ENCODE peak calls at places on chromosomes 4 and X, in four cellular contexts. One of them, this sample, is unnamed.

GRCh38 chrX:134423606-134424005 is 36.4 kb upstream of the HPRT1 start:
- DNase-seq in GM03348: peak
- DNase-seq in neural progenitor cell: no peak
- DNase-seq in mucosa of gallbladder: no peak
- DNase-seq in this sample: peak

GRCh38 chr4:70640192-70640591 is 11.6 kb downstream of the ENAM start:
- DNase-seq in GM03348: no peak
- DNase-seq in neural progenitor cell: no peak
- DNase-seq in mucosa of gallbladder: no peak
- DNase-seq in this sample: no peak

GRCh38 chrX:48489892-48490291 is 13.9 kb downstream of the FTSJ1 start:
- DNase-seq in GM03348: no peak
- DNase-seq in neural progenitor cell: no peak
- DNase-seq in mucosa of gallbladder: no peak
- DNase-seq in this sample: no peak

GRCh38 chrX:109959356-109959871 is 43.5 kb upstream of the TMEM164 start:
- DNase-seq in GM03348: no peak
- DNase-seq in neural progenitor cell: no peak
- DNase-seq in mucosa of gallbladder: no peak
- DNase-seq in this sample: peak

GRCh38 chr4:187478292-187479205 is 517.0 kb upstream of the ZFP42 start:
- DNase-seq in GM03348: peak
- DNase-seq in neural progenitor cell: no peak
- DNase-seq in mucosa of gallbladder: no peak
- DNase-seq in this sample: peak

GRCh38 chr4:104728380-104729122 is 233.9 kb upstream of the CXXC4 start:
- DNase-seq in GM03348: no peak
- DNase-seq in neural progenitor cell: no peak
- DNase-seq in mucosa of gallbladder: peak
- DNase-seq in this sample: peak

GRCh38 chrX:132426695-132427281 is 62.0 kb downstream of the MBNL3 start:
- DNase-seq in GM03348: peak
- DNase-seq in neural progenitor cell: no peak
- DNase-seq in mucosa of gallbladder: no peak
- DNase-seq in this sample: peak

GRCh38 chrX:118973389-118974087 is 880 bp upstream of the LONRF3 start:
- DNase-seq in GM03348: peak
- DNase-seq in neural progenitor cell: peak
- DNase-seq in mucosa of gallbladder: no peak
- DNase-seq in this sample: no peak

GRCh38 chrX:74049126-74049525 is 254.9 kb upstream of the ZCCHC13 start:
- DNase-seq in GM03348: no peak
- DNase-seq in neural progenitor cell: no peak
- DNase-seq in mucosa of gallbladder: no peak
- DNase-seq in this sample: no peak

GRCh38 chrX:1400049-1400448 is 8.1 kb upstream of the SLC25A6 start:
- DNase-seq in GM03348: no peak
- DNase-seq in neural progenitor cell: no peak
- DNase-seq in mucosa of gallbladder: no peak
- DNase-seq in this sample: no peak

GRCh38 chrX:20061869-20062254 is 54.8 kb downstream of the MAP7D2 start:
- DNase-seq in GM03348: peak
- DNase-seq in neural progenitor cell: no peak
- DNase-seq in mucosa of gallbladder: no peak
- DNase-seq in this sample: peak

This sample was measured in foreskin fibroblast.